ENCODE peak calls at places on chromosome 10, in seven cellular contexts. Q, C, B, F, R, W and L are unnamed samples. For H3K36me3, the result is how much of the 10 kb centered on the place peaks cover.

GRCh38 chr10:50452603-50453002 is 171.2 kb downstream of the SGMS1 start:
- DNase-seq in Q (no peak), C (no peak), B (no peak), F (no peak), R (no peak), W (no peak), L (no peak)

GRCh38 chr10:31262672-31263071 is 56.3 kb upstream of the ZEB1 start:
- DNase-seq in Q (peak), C (peak), B (no peak), F (peak), R (no peak), W (no peak), L (peak)

GRCh38 chr10:27464993-27465392 is 39.1 kb upstream of the RAB18 start:
- DNase-seq in Q (no peak), C (no peak), B (no peak), F (no peak), R (no peak), W (no peak), L (no peak)

GRCh38 chr10:17785276-17785935 is 23.7 kb upstream of the MRC1 start:
- DNase-seq in Q (no peak), C (peak), B (no peak), F (no peak), R (no peak), W (no peak), L (no peak)

GRCh38 chr10:84196083-84196482 is 1.7 kb downstream of the CDHR1 start:
- DNase-seq in Q (no peak), C (no peak), B (no peak), F (no peak), R (no peak), W (no peak), L (no peak)

GRCh38 chr10:98088186-98088971 is 46.1 kb upstream of the R3HCC1L start:
- DNase-seq in Q (no peak), C (peak), B (peak), F (no peak), R (no peak), W (no peak), L (peak)

GRCh38 chr10:74969093-74969492 is 142.4 kb upstream of the SAMD8 start:
- DNase-seq in Q (no peak), C (no peak), B (no peak), F (no peak), R (no peak), W (no peak), L (no peak)

GRCh38 chr10:12484945-12485805 is 135.8 kb downstream of the CAMK1D start:
- DNase-seq in Q (no peak), C (no peak), B (peak), F (no peak), R (no peak), W (no peak), L (no peak)

GRCh38 chr10:116444527-116445142 is 17.0 kb downstream of the PNLIPRP3 start:
- DNase-seq in Q (peak), C (no peak), B (no peak), F (peak), R (peak), W (no peak), L (no peak)

GRCh38 chr10:19803676-19804075 is 12.6 kb upstream of the PLXDC2 start:
- DNase-seq in Q (no peak), C (no peak), B (no peak), F (no peak), R (no peak), W (no peak), L (no peak)

GRCh38 chr10:112754001-112754411 is 196.0 kb upstream of the TCF7L2 start:
- DNase-seq in Q (peak), C (no peak), B (no peak), F (peak), R (no peak), W (no peak), L (no peak)

GRCh38 chr10:63384675-63385074 is 81.1 kb downstream of the JMJD1C start:
- DNase-seq in Q (no peak), C (no peak), B (no peak), F (no peak), R (no peak), W (no peak), L (no peak)

GRCh38 chr10:127278001-127278400 is 81.6 kb upstream of the INSYN2A start:
- DNase-seq in Q (peak), C (no peak), B (no peak), F (peak), R (no peak), W (no peak), L (no peak)

GRCh38 chr10:75042292-75042974 is 69.0 kb upstream of the SAMD8 start:
- DNase-seq in Q (peak), C (no peak), B (no peak), F (peak), R (no peak), W (no peak), L (peak)

GRCh38 chr10:69957516-69958231 is 95.0 kb upstream of the MACROH2A2 start:
- DNase-seq in Q (no peak), C (no peak), B (no peak), F (no peak), R (no peak), W (no peak), L (no peak)

GRCh38 chr10:51852297-51852696 is 152.9 kb upstream of the CSTF2T start:
- DNase-seq in Q (no peak), C (no peak), B (no peak), F (no peak), R (no peak), W (no peak), L (no peak)

GRCh38 chr10:60606343-60607080 is 171.8 kb upstream of the CDK1 start:
- DNase-seq in Q (peak), C (no peak), B (no peak), F (peak), R (no peak), W (no peak), L (no peak)

GRCh38 chr10:96266118-96266770 is 5.1 kb downstream of the BLNK start:
- DNase-seq in Q (no peak), C (no peak), B (no peak), F (no peak), R (no peak), W (no peak), L (no peak)

GRCh38 chr10:59829601-59830000 is 76.3 kb upstream of the MRLN start:
- DNase-seq in Q (no peak), C (no peak), B (no peak), F (no peak), R (no peak), W (no peak), L (no peak)

GRCh38 chr10:77179015-77179695 is 458.5 kb downstream of the KCNMA1 start:
- DNase-seq in Q (peak), C (peak), B (no peak), F (peak), R (no peak), W (no peak), L (peak)

GRCh38 chr10:99529483-99530107 is 3.1 kb upstream of the NKX2-3 start:
- DNase-seq in Q (no peak), C (no peak), B (no peak), F (no peak), R (no peak), W (no peak), L (peak)

GRCh38 chr10:13563481-13564445 is 23.0 kb upstream of the PRPF18 start:
- DNase-seq in Q (peak), C (no peak), B (no peak), F (no peak), R (no peak), W (no peak), L (no peak)

GRCh38 chr10:70442332-70442988 is 979 bp upstream of the NODAL start:
- DNase-seq in Q (no peak), C (no peak), B (no peak), F (no peak), R (no peak), W (no peak), L (no peak)

GRCh38 chr10:45437587-45438456 is 63.8 kb downstream of the ALOX5 start:
- DNase-seq in Q (no peak), C (no peak), B (no peak), F (no peak), R (no peak), W (no peak), L (peak)

GRCh38 chr10:98357208-98357836 is 57.7 kb downstream of the PYROXD2 start:
- DNase-seq in Q (peak), C (no peak), B (no peak), F (peak), R (no peak), W (no peak), L (no peak)

GRCh38 chr10:102752934-102753664 is 9.4 kb downstream of the WBP1L start:
- DNase-seq in Q (peak), C (peak), B (no peak), F (peak), R (no peak), W (no peak), L (peak)

GRCh38 chr10:113103131-113103830 is 153.2 kb downstream of the TCF7L2 start:
- DNase-seq in Q (peak), C (no peak), B (no peak), F (peak), R (no peak), W (no peak), L (no peak)

GRCh38 chr10:122181901-122182799 is 88.9 kb upstream of the BTBD16 start:
- DNase-seq in Q (peak), C (no peak), B (no peak), F (no peak), R (no peak), W (no peak), L (no peak)

GRCh38 chr10:114708717-114709352 is 50.8 kb upstream of the ABLIM1 start:
- DNase-seq in Q (peak), C (no peak), B (no peak), F (peak), R (peak), W (no peak), L (peak)

GRCh38 chr10:122847782-122848604 is 2.3 kb upstream of the CUZD1 start:
- DNase-seq in Q (peak), C (no peak), B (no peak), F (no peak), R (no peak), W (no peak), L (no peak)

GRCh38 chr10:3955493-3955892 is 170.5 kb upstream of the KLF6 start:
- DNase-seq in Q (peak), C (no peak), B (no peak), F (no peak), R (no peak), W (no peak), L (no peak)

GRCh38 chr10:3959370-3960266 is 174.6 kb upstream of the KLF6 start:
- DNase-seq in Q (no peak), C (no peak), B (no peak), F (no peak), R (no peak), W (no peak), L (peak)

GRCh38 chr10:3954615-3955014 is 169.6 kb upstream of the KLF6 start:
- DNase-seq in Q (no peak), C (no peak), B (no peak), F (no peak), R (no peak), W (no peak), L (no peak)

GRCh38 chr10:3958472-3958996 is 173.5 kb upstream of the KLF6 start:
- DNase-seq in Q (no peak), C (no peak), B (no peak), F (no peak), R (no peak), W (no peak), L (no peak)

DNA sequence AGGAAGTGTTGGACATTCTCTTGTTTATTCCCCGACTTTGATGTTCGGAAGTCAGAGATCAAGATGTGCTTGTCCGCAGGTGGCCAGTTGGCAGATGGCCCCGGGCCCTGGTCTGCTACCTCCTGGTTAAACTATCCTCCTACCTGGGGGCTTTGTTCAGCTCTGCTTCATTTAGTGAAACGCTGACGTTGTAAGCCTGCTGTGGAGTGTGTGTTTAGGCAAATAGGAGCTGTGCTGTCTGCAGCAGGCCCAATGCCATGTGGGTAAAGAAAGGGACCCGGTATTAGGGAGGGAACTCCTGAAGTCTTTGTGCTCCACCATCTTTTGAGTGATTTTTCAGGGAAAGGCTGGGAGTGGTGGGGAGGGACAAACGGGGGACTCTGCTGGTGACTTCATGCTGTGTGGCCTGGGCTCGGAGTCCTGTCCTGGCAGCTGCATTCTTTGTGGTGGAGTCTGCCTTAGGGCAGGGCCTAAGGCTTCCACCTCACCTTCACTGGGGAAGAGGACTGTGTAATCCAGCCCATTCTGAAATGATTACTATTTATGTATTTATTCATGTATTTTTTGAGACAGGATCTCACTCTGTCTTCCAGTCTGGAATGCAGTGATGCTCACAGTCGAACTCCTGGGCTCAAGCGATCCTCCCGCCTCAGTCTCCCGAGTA is 171.1 kb upstream of the KLF6 start:
- DNase-seq in Q (no peak), C (no peak), B (no peak), F (no peak), R (no peak), W (no peak), L (no peak)
- H3K27ac ChIP-seq in Q (no peak), C (no peak), B (no peak), F (no peak), R (peak), W (no peak), L (no peak)

GRCh38 chr10:133511907-133512528 is 15.1 kb upstream of the CYP2E1 start:
- DNase-seq in Q (no peak), C (no peak), B (no peak), F (no peak), R (no peak), W (no peak), L (no peak)

GRCh38 chr10:133511408-133511807 is 15.8 kb upstream of the CYP2E1 start:
- DNase-seq in Q (no peak), C (no peak), B (no peak), F (no peak), R (no peak), W (no peak), L (no peak)

GRCh38 chr10:133515471-133515870 is 11.7 kb upstream of the CYP2E1 start:
- DNase-seq in Q (no peak), C (no peak), B (no peak), F (no peak), R (no peak), W (no peak), L (no peak)

GRCh38 chr10:133509700-133510099 is 17.5 kb upstream of the CYP2E1 start:
- DNase-seq in Q (no peak), C (no peak), B (no peak), F (no peak), R (no peak), W (no peak), L (no peak)
- TF ChIP-seq CTCF in Q (no peak), C (no peak), B (no peak), F (no peak), R (no peak), W (no peak), L (no peak)

GRCh38 chr10:129865413-129865812 is 98.7 kb downstream of the EBF3 start:
- DNase-seq in Q (no peak), C (no peak), B (no peak), F (no peak), R (no peak), W (no peak), L (no peak)
- H3K36me3 ChIP-seq in Q (under half), C (under half), B (under half), F (under half), R (under half), W (under half), L (under half)

GRCh38 chr10:125029584-125030242 is 87.8 kb downstream of the ZRANB1 start:
- DNase-seq in Q (peak), C (no peak), B (no peak), F (peak), R (no peak), W (no peak), L (no peak)
- H3K27ac ChIP-seq in Q (no peak), C (peak), B (no peak), F (no peak), R (no peak), W (no peak), L (no peak)

DNA sequence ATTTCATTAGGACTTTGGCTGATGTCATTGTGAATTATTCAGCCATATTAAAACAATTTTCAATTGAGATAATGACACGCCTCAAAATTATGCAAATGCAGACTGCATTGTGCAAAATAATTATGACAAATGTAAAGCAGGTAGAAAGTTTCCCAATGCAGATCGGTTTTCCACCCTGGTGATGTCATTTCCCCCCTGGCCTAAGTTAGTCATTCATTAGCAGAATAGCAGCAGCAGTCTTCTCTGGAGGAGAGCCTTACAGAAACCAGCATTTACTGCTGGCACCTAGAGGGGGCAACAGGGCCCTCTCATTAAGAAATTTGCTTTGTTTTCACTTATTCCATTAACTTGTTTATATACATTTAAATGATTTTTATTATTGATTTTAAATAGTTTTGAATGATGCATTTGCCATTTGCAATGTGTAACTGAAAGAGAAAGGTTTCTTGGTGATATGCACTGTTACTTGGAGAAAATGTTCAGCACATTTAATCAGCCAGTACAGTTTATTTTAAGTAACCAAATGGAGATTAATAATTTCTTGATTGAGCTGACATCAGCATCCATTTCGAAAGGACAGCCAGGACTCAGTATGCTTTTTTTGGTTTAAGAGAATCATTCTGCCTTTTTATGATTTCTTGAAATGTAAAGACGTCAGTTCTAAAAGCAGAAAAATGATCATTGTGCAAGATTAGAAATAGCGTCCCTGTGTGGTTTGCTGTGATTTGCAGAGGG is 3.4 kb downstream of the ARID5B start:
- DNase-seq in Q (peak), C (no peak), B (no peak), F (peak), R (peak), W (no peak), L (peak)
- TF ChIP-seq CTCF in Q (peak), C (no peak), B (no peak), F (peak), R (peak), W (no peak), L (peak)